ENCODE peak calls at places on chromosomes 7 and 10, in eight cellular contexts. S is neuronal stem cell, T is M059J, X is neural crest cell, E is LHCN-M2, J is neural progenitor cell, W is A172, Y is EL. V is an unnamed sample.

GRCh38 chr10:132868995-132869394 is 73.4 kb downstream of the CFAP46 start:
- DNase-seq in Y (no peak), X (no peak), E (no peak), W (no peak), T (no peak), S (no peak), J (no peak), V (no peak)

GRCh38 chr7:463362-464176 is 56.1 kb downstream of the PDGFA start:
- DNase-seq in Y (no peak), X (no peak), W (no peak), E (no peak), J (no peak), T (no peak), S (no peak), V (no peak)

GRCh38 chr7:73983437-73984164 is 44.4 kb upstream of the ELN start:
- DNase-seq in E (no peak), W (no peak), S (no peak), X (no peak), J (no peak), Y (no peak), T (no peak), V (peak)

GRCh38 chr10:97601268-97602215 is 12.0 kb downstream of the C10orf62 start:
- DNase-seq in X (no peak), E (no peak), W (no peak), Y (no peak), T (no peak), J (no peak), S (no peak), V (no peak)

GRCh38 chr7:50266893-50267386 is 37.6 kb upstream of the IKZF1 start:
- DNase-seq in E (no peak), T (no peak), X (no peak), S (no peak), Y (no peak), W (no peak), J (no peak), V (peak)

GRCh38 chr10:26696786-26697162 is 727 bp upstream of the PDSS1 start:
- DNase-seq in X (no peak), Y (no peak), W (no peak), J (no peak), T (no peak), S (no peak), E (no peak), V (no peak)

GRCh38 chr10:679556-679955 is 9.9 kb downstream of the DIP2C start:
- DNase-seq in J (no peak), T (no peak), S (no peak), W (no peak), Y (no peak), E (no peak), X (no peak), V (no peak)

GRCh38 chr7:70719120-70719519 is 412.8 kb upstream of the GALNT17 start:
- DNase-seq in S (no peak), W (no peak), E (no peak), J (no peak), Y (no peak), T (no peak), X (no peak), V (no peak)

GRCh38 chr7:55474944-55475911 is 97.1 kb downstream of the VOPP1 start:
- DNase-seq in J (no peak), S (no peak), Y (no peak), W (no peak), X (no peak), E (no peak), T (no peak), V (no peak)

GRCh38 chr7:107201795-107202450 is 33.1 kb downstream of the HBP1 start:
- DNase-seq in W (peak), T (peak), J (peak), Y (peak), S (peak), X (no peak), E (peak), V (peak)

GRCh38 chr7:138575897-138576428 is 115.9 kb downstream of the TRIM24 start:
- DNase-seq in E (no peak), J (no peak), X (no peak), T (no peak), S (no peak), W (no peak), Y (no peak), V (no peak)

GRCh38 chr10:9211228-9211627 is 1156.7 kb downstream of the GATA3 start:
- DNase-seq in S (no peak), Y (no peak), E (peak), J (peak), W (no peak), X (no peak), T (no peak), V (no peak)

GRCh38 chr10:31071232-31071999 is 39.8 kb upstream of the ZNF438 start:
- DNase-seq in E (peak), S (no peak), T (peak), X (no peak), J (no peak), Y (peak), W (no peak), V (no peak)

GRCh38 chr10:104061196-104061595 is 24.5 kb downstream of the COL17A1 start:
- DNase-seq in Y (no peak), X (no peak), T (no peak), S (no peak), W (no peak), J (no peak), E (no peak), V (no peak)

GRCh38 chr10:47026301-47027107 is 115.3 kb downstream of the PTPN20 start:
- DNase-seq in X (no peak), W (no peak), Y (no peak), J (no peak), S (no peak), T (no peak), E (no peak), V (no peak)

GRCh38 chr10:91745086-91745831 is 53.0 kb upstream of the TNKS2 start:
- DNase-seq in T (peak), X (no peak), S (peak), J (peak), W (no peak), E (peak), Y (peak), V (peak)

GRCh38 chr7:55573526-55573925 is 1.2 kb upstream of the VOPP1 start:
- DNase-seq in S (no peak), J (no peak), X (no peak), T (peak), Y (peak), E (peak), W (peak), V (no peak)

GRCh38 chr7:157630301-157630853 is 293.6 kb downstream of the DNAJB6 start:
- DNase-seq in T (no peak), J (no peak), E (no peak), X (no peak), S (no peak), W (no peak), Y (no peak), V (no peak)

GRCh38 chr7:151452141-151452571 is 12.2 kb upstream of the CRYGN start:
- DNase-seq in T (no peak), J (no peak), W (no peak), E (no peak), S (no peak), Y (no peak), X (no peak), V (no peak)

GRCh38 chr10:42974693-42975002 is 102.2 kb upstream of the RET start:
- DNase-seq in X (no peak), S (no peak), W (no peak), T (no peak), Y (no peak), J (no peak), E (no peak), V (no peak)

GRCh38 chr7:136865777-136866176 is 2.7 kb upstream of the CHRM2 start:
- DNase-seq in J (no peak), T (no peak), E (no peak), W (no peak), Y (no peak), X (no peak), S (no peak), V (no peak)

GRCh38 chr10:93288679-93289634 is 193.2 kb downstream of the MYOF start:
- DNase-seq in W (peak), X (peak), Y (peak), J (peak), E (peak), S (peak), T (peak), V (peak)

GRCh38 chr7:75695036-75695435 is 43.7 kb downstream of the HIP1 start:
- DNase-seq in W (no peak), T (no peak), X (no peak), S (no peak), E (no peak), Y (no peak), J (no peak), V (no peak)

GRCh38 chr7:23220690-23221305 is 25.8 kb upstream of the GPNMB start:
- DNase-seq in J (peak), X (no peak), S (no peak), T (peak), W (no peak), Y (no peak), E (no peak), V (no peak)

GRCh38 chr10:110456523-110457091 is 41.1 kb upstream of the DUSP5 start:
- DNase-seq in S (no peak), W (peak), Y (peak), E (peak), X (no peak), T (peak), J (no peak), V (no peak)

GRCh38 chr7:122518488-122518887 is 180.4 kb downstream of the RNF133 start:
- DNase-seq in X (no peak), S (no peak), Y (no peak), E (no peak), W (no peak), J (no peak), T (peak), V (no peak)

GRCh38 chr7:51187941-51188340 is 128.7 kb downstream of the COBL start:
- DNase-seq in S (peak), J (peak), W (no peak), E (no peak), T (peak), Y (no peak), X (peak), V (peak)

V was measured in K562.